ENCODE peak calls at places on chromosomes 3 and 15, in six cellular contexts. L, I, P, J, V and X are unnamed samples.

GRCh38 chr15:98154863-98155262 is 194.4 kb downstream of the ARRDC4 start:
- DNase-seq in I (no peak), L (no peak), J (no peak), P (peak), V (peak), X (peak)

GRCh38 chr3:11949351-11949750 is 54.8 kb upstream of the SYN2 start:
- DNase-seq in L (no peak), V (no peak), P (no peak), I (no peak), J (no peak), X (no peak)

GRCh38 chr3:77947671-77948070 is 907.8 kb downstream of the ROBO2 start:
- DNase-seq in I (no peak), L (no peak), J (no peak), P (no peak), V (no peak), X (no peak)

GRCh38 chr3:31762888-31763351 is 218.1 kb downstream of the OSBPL10 start:
- DNase-seq in P (no peak), I (no peak), V (no peak), J (no peak), L (no peak), X (no peak)

GRCh38 chr3:46865034-46865507 is 1.8 kb upstream of the MYL3 start:
- DNase-seq in P (peak), J (no peak), V (no peak), L (no peak), I (no peak), X (no peak)

GRCh38 chr15:68316061-68316804 is 38.7 kb downstream of the FEM1B start:
- DNase-seq in V (no peak), I (peak), P (peak), J (no peak), L (peak), X (no peak)

GRCh38 chr3:73520931-73521461 is 103.7 kb downstream of the PDZRN3 start:
- DNase-seq in L (no peak), J (no peak), I (no peak), V (no peak), P (no peak), X (peak)

GRCh38 chr3:101038880-101039279 is 45.7 kb upstream of the ABI3BP start:
- DNase-seq in V (no peak), I (no peak), L (no peak), P (no peak), J (no peak), X (no peak)

GRCh38 chr3:150414989-150415388 is 6.9 kb downstream of the TSC22D2 start:
- DNase-seq in I (no peak), P (no peak), V (no peak), J (no peak), L (no peak), X (peak)

GRCh38 chr3:77672016-77672415 is 632.1 kb downstream of the ROBO2 start:
- DNase-seq in P (no peak), V (no peak), I (no peak), J (no peak), L (no peak), X (no peak)

GRCh38 chr3:4218426-4219226 is 84.5 kb upstream of the SETMAR start:
- DNase-seq in P (no peak), J (no peak), L (no peak), I (no peak), V (no peak), X (no peak)

GRCh38 chr3:195711813-195712534 is 8.8 kb upstream of the MUC20 start:
- DNase-seq in I (no peak), P (no peak), L (no peak), J (no peak), V (no peak), X (no peak)

GRCh38 chr3:153734777-153735551 is 386.2 kb upstream of the ARHGEF26 start:
- DNase-seq in P (no peak), L (no peak), J (no peak), I (no peak), V (no peak), X (no peak)

GRCh38 chr3:27758083-27758482 is 36.0 kb upstream of the EOMES start:
- DNase-seq in V (peak), I (no peak), P (peak), L (no peak), J (no peak), X (peak)

GRCh38 chr15:51497806-51498205 is 124.8 kb downstream of the DMXL2 start:
- DNase-seq in P (no peak), I (no peak), J (no peak), V (no peak), L (no peak), X (no peak)

GRCh38 chr3:12755754-12756153 is 3.3 kb downstream of the TMEM40 start:
- DNase-seq in J (no peak), I (no peak), V (no peak), L (no peak), P (no peak), X (no peak)

GRCh38 chr3:184630861-184631260 is 69.3 kb downstream of the EPHB3 start:
- DNase-seq in L (no peak), J (no peak), I (no peak), P (no peak), V (no peak), X (no peak)

GRCh38 chr3:126683069-126683468 is 21.0 kb upstream of the CHCHD6 start:
- DNase-seq in L (no peak), P (no peak), J (no peak), V (no peak), I (no peak), X (no peak)
- H4K91ac ChIP-seq in L (no peak), P (no peak), J (no peak), V (no peak), I (no peak), X (no peak)

GRCh38 chr3:50369271-50369670 is 9.9 kb upstream of the TMEM115 start:
- DNase-seq in I (no peak), V (no peak), L (no peak), P (no peak), J (no peak), X (no peak)

GRCh38 chr3:50372349-50372748 is 13.0 kb upstream of the TMEM115 start:
- DNase-seq in V (no peak), L (no peak), I (no peak), J (no peak), P (no peak), X (no peak)

GRCh38 chr3:50371133-50371670 is 11.9 kb upstream of the TMEM115 start:
- DNase-seq in P (no peak), L (no peak), V (no peak), J (no peak), I (no peak), X (peak)

GRCh38 chr3:50373146-50373864 is 14.0 kb upstream of the TMEM115 start:
- DNase-seq in L (no peak), P (no peak), V (no peak), I (peak), J (no peak), X (no peak)

GRCh38 chr3:50370594-50370993 is 11.3 kb upstream of the TMEM115 start:
- DNase-seq in L (no peak), J (no peak), I (no peak), P (peak), V (peak), X (peak)
- H4K91ac ChIP-seq in L (peak), J (no peak), I (no peak), P (no peak), V (no peak), X (no peak)

DNA sequence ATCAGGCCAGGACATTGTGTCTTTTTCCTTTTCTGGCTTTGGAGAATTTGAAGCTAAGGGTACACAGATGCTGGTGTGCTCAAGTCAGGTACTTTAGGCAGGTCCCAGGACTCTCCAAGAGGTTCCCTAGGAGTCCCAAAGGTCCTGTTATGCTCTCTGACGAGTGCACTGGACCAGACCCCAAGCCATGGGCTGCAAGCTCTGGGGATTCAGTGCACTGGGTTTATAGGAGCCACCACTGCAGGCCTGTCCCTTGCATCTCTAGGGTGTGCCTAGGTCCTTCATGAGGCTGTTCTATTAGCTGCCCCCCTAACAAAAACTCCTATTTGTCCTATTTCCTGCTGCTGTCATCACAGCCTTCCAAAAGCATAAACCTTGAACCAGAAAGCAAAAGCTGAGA is 31.9 kb upstream of the BFSP2 start:
- DNase-seq in V (no peak), J (no peak), I (no peak), P (no peak), L (peak), X (no peak)
- H4K91ac ChIP-seq in V (no peak), J (no peak), I (no peak), P (no peak), L (no peak), X (no peak)

GRCh38 chr3:87173776-87174175 is 53.3 kb upstream of the CHMP2B start:
- DNase-seq in L (no peak), P (no peak), J (no peak), V (no peak), I (no peak), X (no peak)
- H4K91ac ChIP-seq in L (no peak), P (no peak), J (no peak), V (no peak), I (no peak), X (no peak)

DNA sequence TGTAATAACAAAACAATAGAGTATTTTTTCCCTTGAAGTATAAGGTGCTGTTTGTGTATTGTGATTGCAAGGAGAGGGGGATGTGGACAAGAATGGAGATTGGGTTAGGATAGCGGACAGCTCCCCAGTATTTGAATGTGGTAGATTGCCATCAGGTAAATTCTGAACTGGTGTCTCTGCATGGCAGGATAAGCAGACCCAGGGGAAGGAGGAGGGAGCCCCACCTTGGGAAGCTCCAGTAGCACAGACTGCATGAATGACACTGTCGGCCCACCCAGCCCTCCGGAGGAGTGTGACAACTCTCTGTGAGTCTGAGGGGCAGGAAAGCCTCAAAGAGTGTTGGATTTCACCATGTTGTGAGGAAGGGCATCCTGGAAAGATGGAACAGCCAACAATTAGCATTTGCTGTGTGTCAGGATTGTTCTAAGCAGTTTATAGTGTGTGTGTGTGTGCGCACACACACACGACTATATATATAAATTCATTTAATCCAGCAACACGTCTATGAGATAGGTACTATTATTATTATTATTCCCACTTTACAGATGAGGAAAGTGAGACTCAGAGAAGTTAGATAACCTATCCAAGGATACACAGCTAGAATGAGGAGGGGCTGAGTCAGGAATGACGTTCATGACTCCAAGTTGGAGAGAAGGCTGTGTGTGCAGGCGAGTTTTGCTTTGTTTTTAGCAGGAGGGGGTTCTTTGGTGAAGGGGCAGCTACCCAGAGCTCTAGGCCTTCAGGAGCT is 63.4 kb upstream of the LCTL start:
- DNase-seq in P (no peak), I (no peak), J (no peak), V (no peak), L (no peak), X (no peak)
- H4K91ac ChIP-seq in P (peak), I (no peak), J (no peak), V (no peak), L (no peak), X (no peak)

GRCh38 chr15:28904023-28904422 is 18.2 kb downstream of the APBA2 start:
- DNase-seq in J (no peak), I (no peak), L (no peak), P (no peak), V (no peak), X (no peak)

GRCh38 chr15:28909958-28910500 is 24.3 kb downstream of the APBA2 start:
- DNase-seq in I (no peak), J (no peak), L (no peak), V (no peak), P (no peak), X (no peak)

GRCh38 chr15:28904541-28905303 is 18.9 kb downstream of the APBA2 start:
- DNase-seq in I (peak), J (no peak), V (no peak), L (no peak), P (no peak), X (no peak)

GRCh38 chr15:28903555-28903954 is 17.8 kb downstream of the APBA2 start:
- DNase-seq in V (no peak), L (no peak), J (no peak), I (no peak), P (no peak), X (no peak)

GRCh38 chr15:28907338-28907961 is 21.7 kb downstream of the APBA2 start:
- DNase-seq in L (no peak), I (no peak), P (no peak), V (no peak), J (no peak), X (no peak)
- H4K91ac ChIP-seq in L (no peak), I (no peak), P (no peak), V (no peak), J (no peak), X (no peak)

GRCh38 chr3:169562988-169563774 is 100.3 kb downstream of the MECOM start:
- DNase-seq in J (no peak), V (no peak), P (peak), I (no peak), L (no peak), X (no peak)
- H4K91ac ChIP-seq in J (no peak), V (no peak), P (no peak), I (no peak), L (no peak), X (no peak)

DNA sequence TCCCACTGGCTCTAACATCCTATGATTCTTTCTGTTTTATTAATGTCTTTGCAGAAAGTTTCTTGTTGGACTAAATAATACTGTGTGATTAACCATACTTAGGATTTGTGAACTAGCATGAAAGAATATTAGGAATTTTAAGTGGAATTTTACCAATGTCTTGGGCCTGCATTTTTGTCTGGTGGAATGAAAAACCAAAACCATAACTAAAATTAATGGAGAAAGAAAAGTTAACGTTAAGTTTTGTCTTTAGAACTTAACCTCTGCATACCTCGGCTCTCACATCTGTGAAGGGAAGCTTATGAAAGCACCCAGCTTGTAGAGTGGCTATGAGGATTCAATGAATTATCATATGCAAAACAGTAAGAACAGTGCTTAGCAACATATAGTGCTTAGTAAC is 6.5 kb downstream of the FBN1 start:
- DNase-seq in V (no peak), L (no peak), P (peak), J (no peak), I (no peak), X (no peak)
- H4K91ac ChIP-seq in V (no peak), L (no peak), P (no peak), J (no peak), I (no peak), X (no peak)